ENCODE peak calls at places on chromosome 3, in four cellular contexts. One of them, this sample, is unnamed.

GRCh38 chr3:193851416-193851815 is 258.4 kb downstream of the OPA1 start:
- DNase-seq in activated T-helper 1 cell treated with Interleukin-2 at 50 U/mL for 16 hours: no peak
- DNase-seq in CD4-positive, CD25-positive, alpha-beta regulatory T cell: no peak
- DNase-seq in T1000: no peak
- DNase-seq in this sample: no peak

GRCh38 chr3:30162579-30162978 is 443.8 kb upstream of the TGFBR2 start:
- DNase-seq in T1000: no peak
- DNase-seq in activated T-helper 1 cell treated with Interleukin-2 at 50 U/mL for 16 hours: no peak
- DNase-seq in CD4-positive, CD25-positive, alpha-beta regulatory T cell: no peak
- DNase-seq in this sample: no peak

GRCh38 chr3:36969540-36970432 is 23.1 kb downstream of the EPM2AIP1 start:
- DNase-seq in activated T-helper 1 cell treated with Interleukin-2 at 50 U/mL for 16 hours: no peak
- DNase-seq in T1000: peak
- DNase-seq in CD4-positive, CD25-positive, alpha-beta regulatory T cell: peak
- DNase-seq in this sample: peak

GRCh38 chr3:119294402-119294888 is 262 bp downstream of the ARHGAP31 start:
- DNase-seq in CD4-positive, CD25-positive, alpha-beta regulatory T cell: no peak
- DNase-seq in T1000: no peak
- DNase-seq in activated T-helper 1 cell treated with Interleukin-2 at 50 U/mL for 16 hours: peak
- DNase-seq in this sample: peak

GRCh38 chr3:115685097-115685496 is 61.8 kb downstream of the GAP43 start:
- DNase-seq in activated T-helper 1 cell treated with Interleukin-2 at 50 U/mL for 16 hours: no peak
- DNase-seq in CD4-positive, CD25-positive, alpha-beta regulatory T cell: no peak
- DNase-seq in T1000: no peak
- DNase-seq in this sample: no peak

GRCh38 chr3:65751123-65751700 is 287.5 kb downstream of the MAGI1 start:
- DNase-seq in activated T-helper 1 cell treated with Interleukin-2 at 50 U/mL for 16 hours: no peak
- DNase-seq in CD4-positive, CD25-positive, alpha-beta regulatory T cell: peak
- DNase-seq in T1000: no peak
- DNase-seq in this sample: peak

GRCh38 chr3:43531835-43532234 is 90.0 kb downstream of the ANO10 start:
- DNase-seq in activated T-helper 1 cell treated with Interleukin-2 at 50 U/mL for 16 hours: no peak
- DNase-seq in T1000: peak
- DNase-seq in CD4-positive, CD25-positive, alpha-beta regulatory T cell: no peak
- DNase-seq in this sample: no peak

GRCh38 chr3:176939022-176939817 is 258.1 kb downstream of the TBL1XR1 start:
- DNase-seq in activated T-helper 1 cell treated with Interleukin-2 at 50 U/mL for 16 hours: no peak
- DNase-seq in T1000: peak
- DNase-seq in CD4-positive, CD25-positive, alpha-beta regulatory T cell: peak
- DNase-seq in this sample: peak

GRCh38 chr3:179898024-179898423 is 138.7 kb downstream of the PEX5L start:
- DNase-seq in CD4-positive, CD25-positive, alpha-beta regulatory T cell: peak
- DNase-seq in T1000: no peak
- DNase-seq in activated T-helper 1 cell treated with Interleukin-2 at 50 U/mL for 16 hours: no peak
- DNase-seq in this sample: peak

GRCh38 chr3:116306720-116307119 is 138.6 kb downstream of the LSAMP start:
- DNase-seq in T1000: no peak
- DNase-seq in CD4-positive, CD25-positive, alpha-beta regulatory T cell: no peak
- DNase-seq in activated T-helper 1 cell treated with Interleukin-2 at 50 U/mL for 16 hours: no peak
- DNase-seq in this sample: no peak

GRCh38 chr3:52293491-52294319 is 6.1 kb downstream of the GLYCTK start:
- DNase-seq in T1000: no peak
- DNase-seq in CD4-positive, CD25-positive, alpha-beta regulatory T cell: no peak
- DNase-seq in activated T-helper 1 cell treated with Interleukin-2 at 50 U/mL for 16 hours: no peak
- DNase-seq in this sample: no peak

GRCh38 chr3:105867690-105868449 is 942 bp downstream of the CBLB start:
- DNase-seq in T1000: no peak
- DNase-seq in CD4-positive, CD25-positive, alpha-beta regulatory T cell: peak
- DNase-seq in activated T-helper 1 cell treated with Interleukin-2 at 50 U/mL for 16 hours: no peak
- DNase-seq in this sample: no peak

GRCh38 chr3:127658234-127658633 is 14.5 kb upstream of the ABTB1 start:
- DNase-seq in T1000: no peak
- DNase-seq in activated T-helper 1 cell treated with Interleukin-2 at 50 U/mL for 16 hours: no peak
- DNase-seq in CD4-positive, CD25-positive, alpha-beta regulatory T cell: no peak
- DNase-seq in this sample: no peak

GRCh38 chr3:48409291-48410201 is 20.3 kb downstream of the PLXNB1 start:
- DNase-seq in activated T-helper 1 cell treated with Interleukin-2 at 50 U/mL for 16 hours: no peak
- DNase-seq in CD4-positive, CD25-positive, alpha-beta regulatory T cell: no peak
- DNase-seq in T1000: no peak
- DNase-seq in this sample: no peak

GRCh38 chr3:42229942-42230688 is 35.9 kb downstream of the CCK start:
- DNase-seq in activated T-helper 1 cell treated with Interleukin-2 at 50 U/mL for 16 hours: no peak
- DNase-seq in T1000: peak
- DNase-seq in CD4-positive, CD25-positive, alpha-beta regulatory T cell: no peak
- DNase-seq in this sample: peak

GRCh38 chr3:154184582-154184981 is 63.4 kb downstream of the ARHGEF26 start:
- DNase-seq in activated T-helper 1 cell treated with Interleukin-2 at 50 U/mL for 16 hours: no peak
- DNase-seq in T1000: no peak
- DNase-seq in CD4-positive, CD25-positive, alpha-beta regulatory T cell: no peak
- DNase-seq in this sample: no peak

GRCh38 chr3:123791073-123791370 is 93.1 kb downstream of the MYLK start:
- DNase-seq in CD4-positive, CD25-positive, alpha-beta regulatory T cell: no peak
- DNase-seq in activated T-helper 1 cell treated with Interleukin-2 at 50 U/mL for 16 hours: no peak
- DNase-seq in T1000: no peak
- DNase-seq in this sample: no peak

GRCh38 chr3:105425153-105425502 is 58.4 kb downstream of the ALCAM start:
- DNase-seq in CD4-positive, CD25-positive, alpha-beta regulatory T cell: no peak
- DNase-seq in activated T-helper 1 cell treated with Interleukin-2 at 50 U/mL for 16 hours: no peak
- DNase-seq in T1000: no peak
- DNase-seq in this sample: no peak

GRCh38 chr3:63857311-63857710 is 6.3 kb downstream of the THOC7 start:
- DNase-seq in activated T-helper 1 cell treated with Interleukin-2 at 50 U/mL for 16 hours: no peak
- DNase-seq in T1000: no peak
- DNase-seq in CD4-positive, CD25-positive, alpha-beta regulatory T cell: no peak
- DNase-seq in this sample: no peak

GRCh38 chr3:188360364-188360881 is 206.5 kb downstream of the LPP start:
- DNase-seq in T1000: no peak
- DNase-seq in activated T-helper 1 cell treated with Interleukin-2 at 50 U/mL for 16 hours: no peak
- DNase-seq in CD4-positive, CD25-positive, alpha-beta regulatory T cell: no peak
- DNase-seq in this sample: no peak

GRCh38 chr3:44929782-44930181 is 46.2 kb downstream of the ZDHHC3 start:
- DNase-seq in T1000: no peak
- DNase-seq in activated T-helper 1 cell treated with Interleukin-2 at 50 U/mL for 16 hours: no peak
- DNase-seq in CD4-positive, CD25-positive, alpha-beta regulatory T cell: no peak
- DNase-seq in this sample: no peak

GRCh38 chr3:8500208-8500961 is 1.2 kb upstream of the LMCD1 start:
- DNase-seq in T1000: no peak
- DNase-seq in CD4-positive, CD25-positive, alpha-beta regulatory T cell: no peak
- DNase-seq in activated T-helper 1 cell treated with Interleukin-2 at 50 U/mL for 16 hours: no peak
- DNase-seq in this sample: no peak

GRCh38 chr3:20344400-20344959 is 158.5 kb upstream of the SGO1 start:
- DNase-seq in CD4-positive, CD25-positive, alpha-beta regulatory T cell: no peak
- DNase-seq in T1000: no peak
- DNase-seq in activated T-helper 1 cell treated with Interleukin-2 at 50 U/mL for 16 hours: no peak
- DNase-seq in this sample: no peak

GRCh38 chr3:10557783-10558373 is 52.5 kb upstream of the ATP2B2 start:
- DNase-seq in activated T-helper 1 cell treated with Interleukin-2 at 50 U/mL for 16 hours: no peak
- DNase-seq in CD4-positive, CD25-positive, alpha-beta regulatory T cell: peak
- DNase-seq in T1000: no peak
- DNase-seq in this sample: no peak

GRCh38 chr3:56974242-56974945 is 86.1 kb upstream of the SPATA12 start:
- DNase-seq in activated T-helper 1 cell treated with Interleukin-2 at 50 U/mL for 16 hours: no peak
- DNase-seq in CD4-positive, CD25-positive, alpha-beta regulatory T cell: no peak
- DNase-seq in T1000: no peak
- DNase-seq in this sample: no peak

GRCh38 chr3:69082805-69083204 is 1.9 kb upstream of the ARL6IP5 start:
- DNase-seq in activated T-helper 1 cell treated with Interleukin-2 at 50 U/mL for 16 hours: peak
- DNase-seq in CD4-positive, CD25-positive, alpha-beta regulatory T cell: peak
- DNase-seq in T1000: no peak
- DNase-seq in this sample: peak

GRCh38 chr3:116000315-116000714 is 377.0 kb downstream of the GAP43 start:
- DNase-seq in activated T-helper 1 cell treated with Interleukin-2 at 50 U/mL for 16 hours: no peak
- DNase-seq in T1000: peak
- DNase-seq in CD4-positive, CD25-positive, alpha-beta regulatory T cell: no peak
- DNase-seq in this sample: no peak

GRCh38 chr3:42159706-42160472 is 68.7 kb downstream of the TRAK1 start:
- DNase-seq in T1000: peak
- DNase-seq in activated T-helper 1 cell treated with Interleukin-2 at 50 U/mL for 16 hours: no peak
- DNase-seq in CD4-positive, CD25-positive, alpha-beta regulatory T cell: peak
- DNase-seq in this sample: peak

GRCh38 chr3:16084887-16085286 is 89.6 kb upstream of the GALNT15 start:
- DNase-seq in T1000: no peak
- DNase-seq in activated T-helper 1 cell treated with Interleukin-2 at 50 U/mL for 16 hours: no peak
- DNase-seq in CD4-positive, CD25-positive, alpha-beta regulatory T cell: no peak
- DNase-seq in this sample: peak

GRCh38 chr3:71478568-71478967 is 105.0 kb downstream of the FOXP1 start:
- DNase-seq in T1000: no peak
- DNase-seq in activated T-helper 1 cell treated with Interleukin-2 at 50 U/mL for 16 hours: peak
- DNase-seq in CD4-positive, CD25-positive, alpha-beta regulatory T cell: peak
- DNase-seq in this sample: no peak

GRCh38 chr3:135688003-135688402 is 277.5 kb upstream of the PPP2R3A start:
- DNase-seq in CD4-positive, CD25-positive, alpha-beta regulatory T cell: no peak
- DNase-seq in T1000: no peak
- DNase-seq in activated T-helper 1 cell treated with Interleukin-2 at 50 U/mL for 16 hours: no peak
- DNase-seq in this sample: no peak

GRCh38 chr3:149227591-149228268 is 6.1 kb upstream of the CP start:
- DNase-seq in CD4-positive, CD25-positive, alpha-beta regulatory T cell: no peak
- DNase-seq in activated T-helper 1 cell treated with Interleukin-2 at 50 U/mL for 16 hours: no peak
- DNase-seq in T1000: no peak
- DNase-seq in this sample: no peak

GRCh38 chr3:181017690-181018089 is 28.2 kb upstream of the DNAJC19 start:
- DNase-seq in activated T-helper 1 cell treated with Interleukin-2 at 50 U/mL for 16 hours: no peak
- DNase-seq in T1000: no peak
- DNase-seq in CD4-positive, CD25-positive, alpha-beta regulatory T cell: no peak
- DNase-seq in this sample: no peak

GRCh38 chr3:188978772-188979171 is 193.0 kb upstream of the TPRG1 start:
- DNase-seq in CD4-positive, CD25-positive, alpha-beta regulatory T cell: no peak
- DNase-seq in activated T-helper 1 cell treated with Interleukin-2 at 50 U/mL for 16 hours: no peak
- DNase-seq in T1000: no peak
- DNase-seq in this sample: no peak

GRCh38 chr3:6655275-6655674 is 205.6 kb upstream of the GRM7 start:
- DNase-seq in T1000: no peak
- DNase-seq in activated T-helper 1 cell treated with Interleukin-2 at 50 U/mL for 16 hours: no peak
- DNase-seq in CD4-positive, CD25-positive, alpha-beta regulatory T cell: no peak
- DNase-seq in this sample: no peak

GRCh38 chr3:16884748-16885587 is at the start of gene PLCL2:
- DNase-seq in activated T-helper 1 cell treated with Interleukin-2 at 50 U/mL for 16 hours: peak
- DNase-seq in CD4-positive, CD25-positive, alpha-beta regulatory T cell: peak
- DNase-seq in T1000: no peak
- DNase-seq in this sample: peak

GRCh38 chr3:186940965-186941364 is 10.6 kb downstream of the ST6GAL1 start:
- DNase-seq in T1000: no peak
- DNase-seq in CD4-positive, CD25-positive, alpha-beta regulatory T cell: no peak
- DNase-seq in activated T-helper 1 cell treated with Interleukin-2 at 50 U/mL for 16 hours: no peak
- DNase-seq in this sample: no peak

GRCh38 chr3:184168363-184169120 is 6.1 kb upstream of the AP2M1 start:
- DNase-seq in T1000: peak
- DNase-seq in CD4-positive, CD25-positive, alpha-beta regulatory T cell: no peak
- DNase-seq in activated T-helper 1 cell treated with Interleukin-2 at 50 U/mL for 16 hours: no peak
- DNase-seq in this sample: no peak

This sample was measured in KBM-7.